ENCODE peak calls at places on chromosomes 6 and 20, in seven cellular contexts. P, O, B, J, U, D and X are unnamed samples. For H3K9me3 and H3K4me1, the result is how much of the 10 kb centered on the place peaks cover.

GRCh38 chr6:14339172-14339571 is 221.6 kb downstream of the CD83 start:
- DNase-seq in P (no peak), B (no peak), D (no peak), J (no peak), U (no peak), O (no peak), X (no peak)

GRCh38 chr20:7703436-7703835 is 236.8 kb downstream of the HAO1 start:
- DNase-seq in O (no peak), D (no peak), U (no peak), B (no peak), P (no peak), J (no peak), X (no peak)

GRCh38 chr6:26194329-26194701 is 107.1 kb downstream of the HFE start:
- DNase-seq in P (no peak), O (no peak), J (no peak), B (no peak), D (no peak), U (no peak), X (no peak)

GRCh38 chr20:45780159-45780558 is 11.5 kb downstream of the WFDC3 start:
- DNase-seq in O (no peak), D (no peak), U (no peak), B (no peak), P (no peak), J (no peak), X (no peak)

GRCh38 chr6:42316390-42316970 is 98.8 kb upstream of the MRPS10 start:
- DNase-seq in D (peak), B (no peak), O (no peak), U (peak), J (no peak), P (no peak), X (peak)

GRCh38 chr6:96236471-96236870 is 220.7 kb downstream of the FUT9 start:
- DNase-seq in J (no peak), P (no peak), D (no peak), U (no peak), B (no peak), O (no peak), X (no peak)

GRCh38 chr6:119974430-119975159 is 625.0 kb upstream of the MAN1A1 start:
- DNase-seq in J (no peak), D (no peak), U (no peak), O (no peak), B (no peak), P (no peak), X (no peak)

GRCh38 chr6:132570221-132570777 is at the start of gene TAAR6:
- DNase-seq in B (no peak), P (no peak), J (no peak), U (no peak), D (no peak), O (no peak), X (no peak)

GRCh38 chr6:20691185-20691584 is 156.9 kb downstream of the CDKAL1 start:
- DNase-seq in P (no peak), O (no peak), U (no peak), B (no peak), D (no peak), J (no peak), X (no peak)

GRCh38 chr20:15496501-15497039 is 1076.7 kb downstream of the KIF16B start:
- DNase-seq in U (no peak), J (no peak), P (no peak), B (no peak), D (no peak), O (no peak), X (no peak)

GRCh38 chr20:60812561-60812960 is 439.5 kb upstream of the CDH4 start:
- DNase-seq in J (no peak), U (no peak), D (peak), P (no peak), B (no peak), O (no peak), X (no peak)

GRCh38 chr20:60819511-60819910 is 432.6 kb upstream of the CDH4 start:
- DNase-seq in J (no peak), B (no peak), P (no peak), O (no peak), D (no peak), U (no peak), X (no peak)

GRCh38 chr20:60813066-60813465 is 439.0 kb upstream of the CDH4 start:
- DNase-seq in O (no peak), J (no peak), U (no peak), B (no peak), D (no peak), P (no peak), X (no peak)

GRCh38 chr20:60816901-60817300 is 435.2 kb upstream of the CDH4 start:
- DNase-seq in D (no peak), B (no peak), P (no peak), O (no peak), J (no peak), U (no peak), X (no peak)

GRCh38 chr20:60815656-60816055 is 436.4 kb upstream of the CDH4 start:
- DNase-seq in P (no peak), O (no peak), U (no peak), J (no peak), B (no peak), D (no peak), X (no peak)
- H3K9me3 ChIP-seq in P (under half), O (under half), U (under half), J (under half), B (under half), D (under half), X (under half)

GRCh38 chr6:44233560-44234100 is 10.2 kb downstream of the SLC29A1 start:
- DNase-seq in J (no peak), D (no peak), O (no peak), U (no peak), P (no peak), B (no peak), X (no peak)
- H3K4me3 ChIP-seq in J (no peak), D (no peak), O (no peak), U (no peak), P (no peak), B (no peak), X (no peak)

DNA sequence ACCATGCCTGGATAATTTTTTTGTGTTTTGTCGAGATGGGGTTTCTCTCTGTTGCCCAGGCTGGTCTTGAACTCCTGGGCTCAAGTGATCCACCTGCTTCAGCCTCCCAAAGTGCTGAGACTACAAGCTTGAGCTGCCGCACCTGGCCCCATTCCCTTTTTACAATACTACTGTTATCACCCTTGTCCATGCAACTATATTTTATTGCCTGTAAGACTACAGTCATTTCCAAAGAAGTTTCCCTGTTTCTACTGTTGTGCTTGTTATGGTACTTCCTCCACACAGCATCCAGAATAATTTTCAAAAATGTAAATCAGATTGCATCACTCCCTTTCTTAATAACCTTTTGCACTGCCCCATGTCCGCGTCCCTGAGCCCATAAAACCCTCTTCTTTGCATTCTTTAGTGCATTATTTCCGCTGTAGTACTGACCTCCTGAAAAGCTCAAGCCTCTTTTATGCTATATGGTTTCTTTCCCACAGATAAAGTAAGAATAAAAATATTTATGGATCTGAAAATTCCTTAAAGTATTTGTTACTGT is 128.9 kb upstream of the AKIRIN2 start:
- DNase-seq in U (no peak), J (no peak), O (no peak), D (no peak), P (no peak), B (no peak), X (no peak)
- H3K4me1 ChIP-seq in U (under half), J (under half), O (under half), D (under half), P (under half), B (under half), X (under half)

GRCh38 chr20:34636648-34637047 is 40.2 kb downstream of the PIGU start:
- DNase-seq in P (no peak), D (no peak), U (no peak), J (no peak), O (no peak), B (no peak), X (no peak)
- H3K9me3 ChIP-seq in P (under half), D (under half), U (under half), J (under half), O (under half), B (under half), X (under half)

GRCh38 chr20:11675920-11676617 is 241.6 kb upstream of the BTBD3 start:
- DNase-seq in P (no peak), O (no peak), U (no peak), B (no peak), D (no peak), J (no peak), X (no peak)
- H3K4me3 ChIP-seq in P (no peak), O (no peak), U (no peak), B (no peak), D (no peak), J (no peak), X (no peak)

GRCh38 chr20:36860811-36861624 is 14.9 kb upstream of the TLDC2 start:
- DNase-seq in O (no peak), D (no peak), P (no peak), B (no peak), U (no peak), J (no peak), X (no peak)

GRCh38 chr20:36862857-36863668 is 12.9 kb upstream of the TLDC2 start:
- DNase-seq in P (no peak), D (no peak), O (no peak), B (no peak), J (peak), U (no peak), X (no peak)

GRCh38 chr20:36861625-36861874 is 14.4 kb upstream of the TLDC2 start:
- DNase-seq in D (no peak), P (no peak), U (peak), O (no peak), J (no peak), B (peak), X (no peak)

GRCh38 chr20:36860339-36860738 is 15.6 kb upstream of the TLDC2 start:
- DNase-seq in B (no peak), J (no peak), O (no peak), U (no peak), D (no peak), P (no peak), X (no peak)

GRCh38 chr20:36861875-36862801 is 13.8 kb upstream of the TLDC2 start:
- DNase-seq in P (no peak), J (peak), D (peak), U (peak), O (no peak), B (peak), X (peak)
- H3K4me1 ChIP-seq in P (under half), J (under half), D (under half), U (under half), O (under half), B (half or more), X (under half)

GRCh38 chr6:168274046-168274952 is 45.3 kb downstream of the DACT2 start:
- DNase-seq in B (no peak), J (peak), P (no peak), D (no peak), U (peak), O (no peak), X (no peak)

GRCh38 chr6:168277274-168277669 is 42.3 kb downstream of the DACT2 start:
- DNase-seq in U (no peak), J (peak), O (no peak), D (no peak), B (no peak), P (no peak), X (no peak)

GRCh38 chr6:168276576-168277273 is 42.9 kb downstream of the DACT2 start:
- DNase-seq in D (no peak), U (no peak), P (no peak), J (no peak), B (no peak), O (no peak), X (no peak)

GRCh38 chr6:168273483-168274045 is 46.0 kb downstream of the DACT2 start:
- DNase-seq in O (no peak), J (no peak), U (no peak), D (peak), P (no peak), B (no peak), X (no peak)

GRCh38 chr6:168275168-168275567 is 44.4 kb downstream of the DACT2 start:
- DNase-seq in B (no peak), D (no peak), P (no peak), J (no peak), U (no peak), O (no peak), X (no peak)
- H3K9me3 ChIP-seq in B (under half), D (under half), P (under half), J (under half), U (under half), O (under half), X (under half)

GRCh38 chr20:5191829-5192569 is 65.2 kb downstream of the CDS2 start:
- DNase-seq in U (peak), D (no peak), P (no peak), O (peak), J (peak), B (peak), X (peak)
- H3K4me3 ChIP-seq in U (no peak), D (no peak), P (no peak), O (no peak), J (no peak), B (no peak), X (no peak)

GRCh38 chr20:34526466-34526865 is 10.2 kb downstream of the DYNLRB1 start:
- DNase-seq in B (no peak), D (no peak), J (no peak), O (no peak), U (no peak), P (no peak), X (no peak)

GRCh38 chr20:34522969-34523871 is 7.0 kb downstream of the DYNLRB1 start:
- DNase-seq in U (peak), P (peak), J (peak), O (peak), B (no peak), D (peak), X (peak)

GRCh38 chr20:34525342-34525708 is 9.1 kb downstream of the DYNLRB1 start:
- DNase-seq in P (no peak), O (no peak), U (no peak), D (no peak), B (no peak), J (no peak), X (no peak)

GRCh38 chr20:34525709-34526416 is 9.6 kb downstream of the DYNLRB1 start:
- DNase-seq in B (peak), U (peak), P (no peak), J (peak), D (peak), O (no peak), X (no peak)

DNA sequence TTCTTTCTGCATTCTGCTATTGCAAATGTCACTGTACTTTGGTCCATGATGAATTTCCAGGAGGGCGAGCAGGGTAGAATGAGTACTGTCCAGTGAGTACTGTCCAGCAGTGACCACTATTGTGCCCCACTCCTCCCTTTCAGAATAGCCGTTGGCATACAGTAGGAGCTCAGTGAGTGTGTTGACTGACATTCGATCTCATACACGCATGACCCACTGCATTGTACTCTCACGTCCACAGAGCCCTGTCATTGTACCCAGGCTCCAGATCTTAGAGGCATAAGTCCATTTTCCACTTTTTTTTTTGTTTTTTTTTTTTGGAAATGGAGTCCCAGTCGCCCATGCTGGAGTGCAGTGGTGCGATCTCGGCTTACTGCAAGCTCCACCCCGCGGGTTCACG is 8.2 kb downstream of the DYNLRB1 start:
- DNase-seq in J (no peak), U (no peak), O (no peak), B (no peak), P (no peak), D (no peak), X (no peak)
- H3K4me1 ChIP-seq in J (under half), U (half or more), O (under half), B (half or more), P (under half), D (half or more), X (under half)